ENCODE peak calls at places on chromosome 11, in five cellular contexts. Z, D, A, W and F are unnamed samples.
A peak's percentile ranks its signal among the peaks of the same experiment; 100 is the strongest.

GRCh38 chr11:69264486-69264885 is 29.5 kb upstream of the MYEOV start:
- DNase-seq in Z (no peak), D (no peak), W (no peak), A (no peak), F (no peak)

GRCh38 chr11:2774173-2775082 is 74.6 kb upstream of the KCNQ1OT1 start:
- DNase-seq in W (no peak), A (no peak), Z (no peak), D (no peak), F (no peak)

GRCh38 chr11:65911682-65912568 is 6.9 kb downstream of the C11orf68 start:
- DNase-seq in A (no peak), D (peak; percentile 72), W (no peak), Z (no peak), F (peak; percentile 92)

GRCh38 chr11:95419915-95420314 is 188.9 kb upstream of the SESN3 start:
- DNase-seq in D (no peak), Z (peak; percentile 50), A (no peak), W (peak; percentile 44), F (no peak)

GRCh38 chr11:10457901-10458300 is 2.8 kb downstream of the AMPD3 start:
- DNase-seq in W (no peak), D (no peak), Z (no peak), A (no peak), F (no peak)

GRCh38 chr11:96964661-96965060 is 574.8 kb downstream of the JRKL start:
- DNase-seq in W (no peak), Z (no peak), A (no peak), D (no peak), F (no peak)

GRCh38 chr11:47905358-47906059 is 57.4 kb upstream of the NUP160 start:
- DNase-seq in W (no peak), Z (peak; percentile 91), A (no peak), D (no peak), F (no peak)

GRCh38 chr11:11641581-11641980 is 19.8 kb upstream of the GALNT18 start:
- DNase-seq in D (no peak), A (no peak), W (no peak), Z (no peak), F (no peak)

GRCh38 chr11:16815047-16815767 is 76.8 kb downstream of the C11orf58 start:
- DNase-seq in D (peak; percentile 37), Z (no peak), W (no peak), A (no peak), F (no peak)

GRCh38 chr11:23897453-23898289 is 599.2 kb upstream of the LUZP2 start:
- DNase-seq in A (no peak), D (no peak), Z (peak; percentile 66), W (peak; percentile 91), F (no peak)

GRCh38 chr11:3859373-3859881 is 4.0 kb downstream of the STIM1 start:
- DNase-seq in W (no peak), D (no peak), Z (no peak), A (no peak), F (peak; percentile 73)

GRCh38 chr11:38818720-38819119 is 2220.7 kb upstream of the RAG2 start:
- DNase-seq in D (no peak), Z (no peak), A (no peak), W (no peak), F (no peak)

GRCh38 chr11:74493816-74494630 is 499 bp upstream of the LIPT2 start:
- DNase-seq in A (no peak), D (no peak), Z (no peak), W (no peak), F (no peak)

GRCh38 chr11:96863520-96863919 is 473.7 kb downstream of the JRKL start:
- DNase-seq in Z (no peak), D (no peak), W (no peak), A (no peak), F (no peak)

GRCh38 chr11:108965602-108966001 is 300.7 kb downstream of the DDX10 start:
- DNase-seq in A (no peak), W (peak; percentile 44), Z (peak; percentile 60), D (no peak), F (no peak)

GRCh38 chr11:128776434-128777284 is 82.8 kb downstream of the FLI1 start:
- DNase-seq in Z (peak; percentile 37), D (no peak), A (peak; percentile 21), W (no peak), F (no peak)

GRCh38 chr11:11992257-11992690 is 16.2 kb downstream of the DKK3 start:
- DNase-seq in Z (peak; percentile 89), W (no peak), A (no peak), D (no peak), F (no peak)

GRCh38 chr11:43825217-43825816 is 55.3 kb upstream of the ALKBH3 start:
- DNase-seq in D (peak; percentile 55), W (no peak), Z (peak; percentile 39), A (no peak), F (peak; percentile 51)

GRCh38 chr11:45097721-45098493 is 48.5 kb upstream of the PRDM11 start:
- DNase-seq in Z (no peak), W (no peak), D (no peak), A (peak; percentile 35), F (peak; percentile 63)

GRCh38 chr11:111665779-111666178 is 63.5 kb downstream of the SIK2 start:
- DNase-seq in Z (peak; percentile 10), W (no peak), A (no peak), D (no peak), F (no peak)